ENCODE peak calls at places on chromosomes 2 and 18, in four cellular contexts. One of them, this sample, is unnamed.

GRCh38 chr2:151766421-151767153 is 32.3 kb upstream of the NEB start:
- DNase-seq in DMS79 treated with DMSO at 0.1 percent for 48 hours: no peak
- DNase-seq in iPS-NIHi11: no peak
- DNase-seq in uterus: no peak
- DNase-seq in this sample: no peak

GRCh38 chr2:28661589-28662001 is 90.0 kb upstream of the PPP1CB start:
- DNase-seq in DMS79 treated with DMSO at 0.1 percent for 48 hours: no peak
- DNase-seq in iPS-NIHi11: no peak
- DNase-seq in uterus: peak
- DNase-seq in this sample: peak

GRCh38 chr2:100733344-100734187 is 86.4 kb upstream of the NPAS2 start:
- DNase-seq in DMS79 treated with DMSO at 0.1 percent for 48 hours: no peak
- DNase-seq in iPS-NIHi11: peak
- DNase-seq in uterus: peak
- DNase-seq in this sample: peak

GRCh38 chr2:14634223-14634884 is 1.8 kb downstream of the LRATD1 start:
- DNase-seq in DMS79 treated with DMSO at 0.1 percent for 48 hours: peak
- DNase-seq in iPS-NIHi11: peak
- DNase-seq in uterus: peak
- DNase-seq in this sample: peak

GRCh38 chr2:171470129-171470528 is 36.1 kb downstream of the DCAF17 start:
- DNase-seq in DMS79 treated with DMSO at 0.1 percent for 48 hours: no peak
- DNase-seq in iPS-NIHi11: no peak
- DNase-seq in uterus: no peak
- DNase-seq in this sample: no peak

GRCh38 chr18:76557026-76557575 is 62.1 kb upstream of the ZNF516 start:
- DNase-seq in DMS79 treated with DMSO at 0.1 percent for 48 hours: no peak
- DNase-seq in iPS-NIHi11: no peak
- DNase-seq in uterus: no peak
- DNase-seq in this sample: no peak

GRCh38 chr2:25310965-25311865 is 30.5 kb downstream of the DNMT3A start:
- DNase-seq in DMS79 treated with DMSO at 0.1 percent for 48 hours: peak
- DNase-seq in iPS-NIHi11: peak
- DNase-seq in uterus: no peak
- DNase-seq in this sample: no peak

GRCh38 chr2:32272279-32272678 is 5.4 kb upstream of the YIPF4 start:
- DNase-seq in DMS79 treated with DMSO at 0.1 percent for 48 hours: no peak
- DNase-seq in iPS-NIHi11: no peak
- DNase-seq in uterus: no peak
- DNase-seq in this sample: no peak

GRCh38 chr2:235594964-235595363 is 101.1 kb downstream of the AGAP1 start:
- DNase-seq in DMS79 treated with DMSO at 0.1 percent for 48 hours: no peak
- DNase-seq in iPS-NIHi11: no peak
- DNase-seq in uterus: no peak
- DNase-seq in this sample: no peak

GRCh38 chr2:236239276-236240065 is 24.7 kb downstream of the ASB18 start:
- DNase-seq in DMS79 treated with DMSO at 0.1 percent for 48 hours: no peak
- DNase-seq in iPS-NIHi11: no peak
- DNase-seq in uterus: no peak
- DNase-seq in this sample: no peak

GRCh38 chr18:74791501-74792188 is 194.0 kb downstream of the ZNF407 start:
- DNase-seq in DMS79 treated with DMSO at 0.1 percent for 48 hours: no peak
- DNase-seq in iPS-NIHi11: no peak
- DNase-seq in uterus: no peak
- DNase-seq in this sample: no peak

GRCh38 chr2:179826297-179826696 is 35.1 kb downstream of the ZNF385B start:
- DNase-seq in DMS79 treated with DMSO at 0.1 percent for 48 hours: no peak
- DNase-seq in iPS-NIHi11: no peak
- DNase-seq in uterus: no peak
- DNase-seq in this sample: no peak

GRCh38 chr2:231037202-231037730 is at the start of gene C2orf72:
- DNase-seq in DMS79 treated with DMSO at 0.1 percent for 48 hours: no peak
- DNase-seq in iPS-NIHi11: peak
- DNase-seq in uterus: no peak
- DNase-seq in this sample: no peak

GRCh38 chr2:47058061-47058931 is 96.8 kb downstream of the STPG4 start:
- DNase-seq in DMS79 treated with DMSO at 0.1 percent for 48 hours: no peak
- DNase-seq in iPS-NIHi11: no peak
- DNase-seq in uterus: peak
- DNase-seq in this sample: no peak

GRCh38 chr2:20049631-20050030 is 1.8 kb downstream of the LAPTM4A start:
- DNase-seq in DMS79 treated with DMSO at 0.1 percent for 48 hours: peak
- DNase-seq in iPS-NIHi11: no peak
- DNase-seq in uterus: no peak
- DNase-seq in this sample: no peak

GRCh38 chr2:79717364-79718007 is 204.6 kb downstream of the CTNNA2 start:
- DNase-seq in DMS79 treated with DMSO at 0.1 percent for 48 hours: no peak
- DNase-seq in iPS-NIHi11: peak
- DNase-seq in uterus: no peak
- DNase-seq in this sample: no peak

This sample was measured in left cardiac atrium.